ENCODE peak calls at places on chromosomes 7 and 10, in seven cellular contexts. U is pancreas, Q is AG09309, F is epithelial cell of esophagus, M is hepatocyte, R is spleen, L is fibroblast of villous mesenchyme. T is an unnamed sample.

GRCh38 chr10:91111060-91111459 is 109.4 kb upstream of the PCGF5 start:
- DNase-seq in U (no peak), Q (no peak), F (no peak), M (no peak), R (no peak), L (no peak), T (no peak)

GRCh38 chr10:131061221-131061620 is 250.3 kb downstream of the TCERG1L start:
- DNase-seq in U (no peak), Q (no peak), F (no peak), M (no peak), R (peak), L (no peak), T (no peak)

GRCh38 chr7:151671514-151671913 is 151.8 kb upstream of the RHEB start:
- DNase-seq in U (peak), Q (no peak), F (peak), M (no peak), R (no peak), L (no peak), T (no peak)

GRCh38 chr10:7559447-7559846 is 107.3 kb downstream of the ITIH5 start:
- DNase-seq in U (no peak), Q (no peak), F (no peak), M (no peak), R (no peak), L (no peak), T (no peak)

GRCh38 chr10:106308284-106308683 is 856.2 kb downstream of the SORCS1 start:
- DNase-seq in U (no peak), Q (no peak), F (no peak), M (no peak), R (no peak), L (no peak), T (no peak)

GRCh38 chr10:119325131-119325530 is 117.8 kb downstream of the GRK5 start:
- DNase-seq in U (no peak), Q (no peak), F (peak), M (no peak), R (no peak), L (no peak), T (no peak)

GRCh38 chr7:602341-603141 is 82.9 kb upstream of the PDGFA start:
- DNase-seq in U (no peak), Q (no peak), F (no peak), M (peak), R (peak), L (no peak), T (no peak)

GRCh38 chr7:75950111-75950681 is 35.2 kb downstream of the POR start:
- DNase-seq in U (no peak), Q (no peak), F (peak), M (no peak), R (no peak), L (peak), T (peak)

GRCh38 chr7:155487509-155488482 is 29.9 kb downstream of the EN2 start:
- DNase-seq in U (no peak), Q (no peak), F (no peak), M (no peak), R (no peak), L (no peak), T (no peak)

GRCh38 chr10:69786791-69787190 is 14.9 kb upstream of the COL13A1 start:
- DNase-seq in U (no peak), Q (no peak), F (peak), M (no peak), R (no peak), L (peak), T (no peak)

GRCh38 chr7:26449175-26450165 is 157.8 kb downstream of the SNX10 start:
- DNase-seq in U (no peak), Q (no peak), F (peak), M (no peak), R (no peak), L (peak), T (no peak)

GRCh38 chr7:22074961-22075360 is 129.3 kb upstream of the CDCA7L start:
- DNase-seq in U (no peak), Q (no peak), F (no peak), M (no peak), R (no peak), L (no peak), T (no peak)

GRCh38 chr10:112793197-112793921 is 156.7 kb upstream of the TCF7L2 start:
- DNase-seq in U (no peak), Q (no peak), F (peak), M (no peak), R (no peak), L (peak), T (no peak)

GRCh38 chr10:27715505-27715904 is 30.1 kb downstream of the MKX start:
- DNase-seq in U (no peak), Q (no peak), F (no peak), M (no peak), R (no peak), L (no peak), T (no peak)

GRCh38 chr7:152459724-152460251 is 24.0 kb upstream of the KMT2C start:
- DNase-seq in U (peak), Q (no peak), F (peak), M (peak), R (no peak), L (peak), T (no peak)

GRCh38 chr10:49218480-49218879 is 30.3 kb upstream of the TMEM273 start:
- DNase-seq in U (no peak), Q (no peak), F (no peak), M (no peak), R (no peak), L (no peak), T (peak)

GRCh38 chr7:146414373-146414772 is 297.8 kb downstream of the CNTNAP2 start:
- DNase-seq in U (no peak), Q (no peak), F (peak), M (no peak), R (no peak), L (no peak), T (no peak)

GRCh38 chr7:50153141-50153540 is 60.1 kb upstream of the ZPBP start:
- DNase-seq in U (no peak), Q (no peak), F (no peak), M (no peak), R (no peak), L (no peak), T (no peak)

GRCh38 chr7:18144171-18144570 is 116.5 kb upstream of the PRPS1L1 start:
- DNase-seq in U (no peak), Q (no peak), F (no peak), M (no peak), R (no peak), L (no peak), T (no peak)

GRCh38 chr10:3136336-3136735 is 36.2 kb downstream of the PITRM1 start:
- DNase-seq in U (no peak), Q (no peak), F (peak), M (no peak), R (peak), L (peak), T (no peak)

GRCh38 chr10:95289003-95289920 is 1.5 kb downstream of the PDLIM1 start:
- DNase-seq in U (no peak), Q (no peak), F (peak), M (peak), R (no peak), L (peak), T (peak)

GRCh38 chr7:91787923-91788322 is 92.6 kb downstream of the MTERF1 start:
- DNase-seq in U (no peak), Q (no peak), F (no peak), M (no peak), R (no peak), L (no peak), T (no peak)

GRCh38 chr7:7816816-7817536 is 98.6 kb upstream of the RPA3 start:
- DNase-seq in U (no peak), Q (no peak), F (no peak), M (no peak), R (no peak), L (no peak), T (no peak)

GRCh38 chr10:25808372-25808771 is 125.7 kb upstream of the MYO3A start:
- DNase-seq in U (no peak), Q (no peak), F (peak), M (no peak), R (no peak), L (no peak), T (peak)

GRCh38 chr10:50361946-50362345 is 110.6 kb upstream of the ASAH2 start:
- DNase-seq in U (no peak), Q (no peak), F (no peak), M (no peak), R (no peak), L (no peak), T (no peak)

GRCh38 chr7:36787933-36788378 is 63.7 kb upstream of the AOAH start:
- DNase-seq in U (no peak), Q (no peak), F (no peak), M (no peak), R (no peak), L (no peak), T (no peak)
- H3K4me3 ChIP-seq in U (no peak), Q (no peak), F (no peak), M (no peak), R (no peak), L (no peak), T (no peak)

DNA sequence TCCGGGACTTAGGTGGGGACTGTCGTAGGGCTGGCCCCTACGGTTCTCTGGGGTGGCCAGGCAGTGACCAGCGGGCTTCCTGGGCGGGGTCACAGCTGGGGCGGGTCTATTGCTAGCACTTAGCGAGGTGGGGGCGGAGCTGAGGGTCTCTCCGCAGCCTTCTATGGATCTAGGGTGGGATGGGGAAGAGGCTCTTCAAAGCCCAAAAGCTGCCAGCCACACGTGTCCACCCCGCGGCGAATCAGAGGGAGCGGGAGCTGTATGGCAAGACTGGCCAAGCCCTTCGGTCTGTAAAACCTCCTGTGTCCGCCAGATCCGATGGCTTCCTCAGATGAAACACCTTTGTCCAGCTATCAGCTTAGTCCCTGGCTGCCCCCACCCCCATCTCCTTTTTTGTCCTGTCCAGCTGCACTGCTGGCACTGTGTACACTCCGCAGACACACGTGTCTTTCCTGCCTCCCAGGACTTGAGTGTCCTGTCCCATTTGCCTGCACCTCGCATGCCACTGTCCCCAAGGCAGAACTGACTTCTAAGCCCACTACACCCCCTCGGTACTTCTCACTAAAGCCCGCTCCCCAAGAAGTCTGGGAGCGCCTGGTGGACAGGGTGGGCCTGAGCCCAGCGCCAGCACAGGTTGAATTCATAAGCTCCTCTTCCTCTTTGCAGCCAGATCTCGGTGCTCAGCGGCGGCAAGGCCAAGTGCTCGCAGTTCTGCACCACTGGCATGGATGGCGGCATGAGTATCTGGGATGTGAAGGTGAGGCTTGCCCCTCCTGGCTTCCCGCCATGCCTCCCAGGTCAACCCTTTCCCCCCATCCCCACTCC is 14.8 kb downstream of the PDAP1 start:
- DNase-seq in U (peak), Q (no peak), F (no peak), M (peak), R (no peak), L (no peak), T (no peak)
- H3K4me3 ChIP-seq in U (peak), Q (no peak), F (peak), M (peak), R (peak), L (peak), T (peak)

DNA sequence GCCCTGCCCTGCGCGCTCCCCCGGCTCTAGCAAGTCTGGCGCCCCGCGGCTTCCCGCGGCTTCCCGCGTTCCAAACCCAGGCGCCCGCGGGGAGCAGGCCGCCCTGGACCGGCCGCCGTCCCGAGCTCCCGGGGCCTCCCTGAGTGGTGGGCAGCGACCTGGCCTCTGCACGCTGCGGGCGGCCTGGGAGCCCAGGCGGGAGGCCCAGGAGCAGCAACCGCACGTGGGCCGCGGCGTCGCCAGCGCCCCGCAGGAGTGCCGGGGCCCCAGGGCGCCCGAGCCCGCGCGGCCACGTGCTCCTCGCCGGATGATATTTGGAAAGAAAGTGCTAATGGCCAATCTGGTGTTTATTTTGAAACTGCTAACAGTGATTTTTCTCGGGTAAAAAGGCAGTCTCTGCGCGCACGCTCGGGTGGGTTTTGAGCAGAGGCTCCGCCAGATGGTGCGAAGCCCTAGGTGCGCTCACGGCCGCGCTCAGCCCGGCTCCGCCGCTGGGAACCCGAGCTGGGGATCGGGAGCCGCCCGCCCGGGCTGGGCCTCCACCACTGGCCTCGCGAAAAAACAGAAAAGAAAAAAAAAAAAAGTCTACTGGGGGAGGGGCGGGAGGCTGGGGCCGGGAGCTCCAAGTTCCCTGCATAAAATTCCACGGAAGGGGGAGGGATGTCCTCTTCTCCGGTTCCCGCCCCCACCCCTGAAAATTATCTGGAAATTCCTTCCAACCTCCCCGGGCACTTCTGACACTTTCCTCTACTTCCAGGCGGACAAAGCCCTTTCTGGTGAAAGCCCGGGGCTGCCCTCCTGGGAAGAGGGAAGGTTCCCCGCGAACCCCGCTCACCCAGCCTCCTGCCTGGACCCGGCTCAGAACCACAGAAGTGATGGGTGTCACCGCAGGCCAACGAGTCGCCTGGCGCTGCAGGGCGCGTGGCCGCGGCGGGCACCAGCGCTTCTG is 4.3 kb downstream of the EBF3 start:
- DNase-seq in U (no peak), Q (no peak), F (no peak), M (no peak), R (peak), L (no peak), T (peak)
- H3K4me3 ChIP-seq in U (no peak), Q (no peak), F (no peak), M (no peak), R (no peak), L (no peak), T (peak)

DNA sequence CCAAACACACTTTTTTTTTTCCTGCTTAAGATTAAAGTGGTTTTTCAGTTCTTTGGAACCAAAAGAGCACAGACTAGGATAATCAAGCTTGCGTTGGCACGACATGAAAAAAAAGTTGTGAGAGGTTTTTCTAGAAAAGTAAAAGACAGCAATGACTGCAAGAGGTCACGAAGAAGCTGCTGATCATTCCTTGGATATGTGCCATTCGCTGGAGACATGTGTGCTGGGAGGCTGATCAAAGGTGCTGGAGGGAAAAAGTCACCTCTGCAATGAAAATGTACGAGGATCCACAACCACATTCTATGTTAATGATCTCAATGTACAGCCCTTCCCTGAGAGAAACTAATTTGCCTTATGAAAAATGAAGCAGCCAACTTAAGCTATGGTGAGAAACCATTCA is 5.4 kb downstream of the AKR1B1 start:
- DNase-seq in U (no peak), Q (no peak), F (no peak), M (no peak), R (no peak), L (peak), T (no peak)
- H3K4me3 ChIP-seq in U (no peak), Q (no peak), F (no peak), M (no peak), R (no peak), L (no peak), T (no peak)

GRCh38 chr7:23333671-23334246 is 34.6 kb downstream of the MALSU1 start:
- DNase-seq in U (no peak), Q (peak), F (peak), M (peak), R (no peak), L (peak), T (no peak)
- H3K4me3 ChIP-seq in U (no peak), Q (no peak), F (no peak), M (no peak), R (no peak), L (no peak), T (no peak)

GRCh38 chr10:124624875-124625274 is 119.3 kb downstream of the FAM53B start:
- DNase-seq in U (no peak), Q (no peak), F (no peak), M (no peak), R (no peak), L (no peak), T (no peak)

GRCh38 chr10:124626759-124627380 is 117.3 kb downstream of the FAM53B start:
- DNase-seq in U (no peak), Q (no peak), F (peak), M (no peak), R (peak), L (no peak), T (no peak)

GRCh38 chr10:124624456-124624855 is 119.7 kb downstream of the FAM53B start:
- DNase-seq in U (no peak), Q (no peak), F (no peak), M (no peak), R (no peak), L (no peak), T (no peak)

GRCh38 chr10:124624006-124624405 is 120.2 kb downstream of the FAM53B start:
- DNase-seq in U (no peak), Q (no peak), F (no peak), M (no peak), R (no peak), L (no peak), T (no peak)

GRCh38 chr10:124625831-124626238 is 118.3 kb downstream of the FAM53B start:
- DNase-seq in U (no peak), Q (no peak), F (no peak), M (no peak), R (no peak), L (no peak), T (no peak)
- H3K4me3 ChIP-seq in U (no peak), Q (no peak), F (no peak), M (no peak), R (no peak), L (no peak), T (no peak)

GRCh38 chr10:73731588-73732375 is 12.4 kb upstream of the SEC24C start:
- DNase-seq in U (peak), Q (no peak), F (no peak), M (no peak), R (peak), L (no peak), T (no peak)
- H3K4me3 ChIP-seq in U (peak), Q (no peak), F (no peak), M (no peak), R (no peak), L (peak), T (peak)

T was measured in cardiac muscle cell.